ENCODE peak calls at places on chromosomes 5 and 9, in four cellular contexts. D is stimulated activated CD4-positive, alpha-beta T cell treated with anti-CD3 and anti-CD28 coated beads, Interleukin-1b, Interleukin-23, amount 100 ng/mL, for 24 hours; E is NCI-H748 treated with DMSO at 0.1 percent for 48 hours; P is fibroblast of pulmonary artery. R is an unnamed sample.

GRCh38 chr5:179152941-179153340 is 92.8 kb downstream of the ZNF354C start:
- DNase-seq in D (no peak), E (no peak), P (no peak), R (no peak)

GRCh38 chr9:133528001-133528886 is 3.5 kb upstream of the MYMK start:
- DNase-seq in D (no peak), E (no peak), P (no peak), R (no peak)

GRCh38 chr5:66897355-66897754 is 299.2 kb downstream of the CD180 start:
- DNase-seq in D (no peak), E (no peak), P (no peak), R (no peak)

GRCh38 chr9:28563612-28564011 is 990.3 kb upstream of the C9orf72 start:
- DNase-seq in D (no peak), E (no peak), P (no peak), R (no peak)

GRCh38 chr9:78463750-78464149 is 166.8 kb downstream of the PSAT1 start:
- DNase-seq in D (no peak), E (no peak), P (no peak), R (no peak)

GRCh38 chr9:129458155-129458661 is 162.7 kb downstream of the C9orf50 start:
- DNase-seq in D (no peak), E (no peak), P (no peak), R (no peak)

GRCh38 chr5:180127682-180128670 is 56.4 kb upstream of the RNF130 start:
- DNase-seq in D (no peak), E (no peak), P (no peak), R (no peak)

GRCh38 chr9:94150890-94151660 is 66.8 kb downstream of the PTPDC1 start:
- DNase-seq in D (no peak), E (no peak), P (no peak), R (no peak)

GRCh38 chr5:150457112-150457511 is 7.6 kb upstream of the RPS14 start:
- DNase-seq in D (no peak), E (no peak), P (no peak), R (no peak)

GRCh38 chr5:115542651-115543364 is 1.8 kb downstream of the FEM1C start:
- DNase-seq in D (no peak), E (no peak), P (no peak), R (no peak)

GRCh38 chr5:174935854-174936474 is 211.6 kb downstream of the MSX2 start:
- DNase-seq in D (peak; percentile 27), E (peak; percentile 68), P (peak; percentile 56), R (no peak)

GRCh38 chr5:21680196-21680595 is 1172.9 kb downstream of the CDH12 start:
- DNase-seq in D (no peak), E (no peak), P (peak; percentile 86), R (peak; percentile 6)

GRCh38 chr5:172658869-172659513 is 17.9 kb downstream of the NEURL1B start:
- DNase-seq in D (no peak), E (no peak), P (no peak), R (no peak)